ENCODE peak calls at places on chromosomes 3 and 15, in eight cellular contexts. Z is neuronal stem cell; D is HFFc6; K is GM23338; V is HT1080; O is central memory CD8-positive, alpha-beta T cell; X is natural killer cell; M is HuH-7.5. Q is an unnamed sample.

GRCh38 chr15:41512512-41513281 is 930 bp downstream of the LTK start:
- DNase-seq in Z (no peak), D (no peak), K (peak), V (no peak), O (no peak), X (peak), M (no peak), Q (no peak)

GRCh38 chr3:111485086-111485485 is 56.9 kb upstream of the CD96 start:
- DNase-seq in Z (no peak), D (no peak), K (no peak), V (no peak), O (no peak), X (no peak), M (no peak), Q (no peak)

GRCh38 chr3:136617123-136617700 is 135.0 kb downstream of the STAG1 start:
- DNase-seq in Z (no peak), D (no peak), K (no peak), V (no peak), O (no peak), X (no peak), M (no peak), Q (no peak)

GRCh38 chr3:195030791-195031321 is 240.1 kb downstream of the XXYLT1 start:
- DNase-seq in Z (no peak), D (no peak), K (no peak), V (peak), O (no peak), X (no peak), M (no peak), Q (no peak)

GRCh38 chr15:75620043-75620775 is 5.3 kb downstream of the SNUPN start:
- DNase-seq in Z (no peak), D (peak), K (no peak), V (no peak), O (no peak), X (no peak), M (no peak), Q (no peak)

GRCh38 chr3:159627634-159628033 is 361.0 kb upstream of the IL12A start:
- DNase-seq in Z (no peak), D (no peak), K (no peak), V (no peak), O (no peak), X (no peak), M (no peak), Q (no peak)

GRCh38 chr3:65153850-65154512 is 466.2 kb upstream of the ADAMTS9 start:
- DNase-seq in Z (no peak), D (no peak), K (peak), V (no peak), O (no peak), X (no peak), M (no peak), Q (no peak)

GRCh38 chr15:38623744-38624143 is 59.1 kb upstream of the RASGRP1 start:
- DNase-seq in Z (no peak), D (no peak), K (no peak), V (no peak), O (no peak), X (no peak), M (no peak), Q (no peak)

GRCh38 chr3:46370784-46371183 is at the start of gene CCR5:
- DNase-seq in Z (no peak), D (no peak), K (no peak), V (no peak), O (no peak), X (no peak), M (no peak), Q (no peak)

GRCh38 chr3:126180477-126181397 is at the start of gene ALDH1L1:
- DNase-seq in Z (peak), D (no peak), K (peak), V (no peak), O (no peak), X (no peak), M (no peak), Q (peak)

GRCh38 chr3:185958626-185959025 is 20.8 kb upstream of the TRA2B start:
- DNase-seq in Z (no peak), D (no peak), K (no peak), V (peak), O (no peak), X (no peak), M (no peak), Q (no peak)